ENCODE peak calls at places on chromosomes 2 and 18, in seven cellular contexts. G is SJSA1, K is heart left ventricle, P is HAP-1, R is A673, X is aorta, V is fibroblast of mammary gland. C is an unnamed sample.

GRCh38 chr2:26179446-26179907 is 6.6 kb downstream of the GAREM2 start:
- DNase-seq in G (no peak), R (no peak), K (no peak), P (no peak), V (no peak), X (no peak), C (no peak)

GRCh38 chr2:127125821-127126220 is 18.9 kb upstream of the BIN1 start:
- DNase-seq in P (no peak), G (no peak), X (no peak), R (no peak), V (no peak), K (no peak), C (no peak)

GRCh38 chr2:156165742-156166141 is 166.8 kb downstream of the NR4A2 start:
- DNase-seq in P (no peak), K (no peak), V (no peak), G (no peak), X (no peak), R (no peak), C (no peak)

GRCh38 chr18:58207520-58208152 is 163.6 kb downstream of the NEDD4L start:
- DNase-seq in K (no peak), R (no peak), G (no peak), P (no peak), X (no peak), V (no peak), C (no peak)

GRCh38 chr2:158966321-158966720 is 2.1 kb upstream of the TANC1 start:
- DNase-seq in G (peak; percentile 20), R (no peak), K (no peak), X (no peak), P (no peak), V (no peak), C (no peak)

GRCh38 chr2:136557203-136557602 is 208.1 kb upstream of the THSD7B start:
- DNase-seq in P (no peak), X (no peak), V (no peak), G (no peak), K (no peak), R (no peak), C (no peak)

GRCh38 chr2:224410946-224411561 is 9.1 kb upstream of the FAM124B start:
- DNase-seq in G (no peak), K (no peak), X (no peak), V (peak; percentile 62), P (no peak), R (no peak), C (no peak)

GRCh38 chr2:96710985-96711384 is 28.9 kb downstream of the LMAN2L start:
- DNase-seq in G (no peak), P (no peak), R (no peak), X (no peak), V (no peak), K (no peak), C (no peak)

GRCh38 chr18:78105611-78106010 is 856.0 kb downstream of the GALR1 start:
- DNase-seq in R (no peak), G (no peak), X (no peak), K (no peak), V (no peak), P (no peak), C (no peak)

GRCh38 chr18:28735731-28736130 is 558.8 kb upstream of the CDH2 start:
- DNase-seq in V (peak; percentile 84), G (no peak), X (no peak), P (no peak), R (peak; percentile 97), K (no peak), C (no peak)

GRCh38 chr2:172970660-172971059 is 105.0 kb upstream of the MAP3K20 start:
- DNase-seq in X (no peak), P (no peak), G (no peak), K (no peak), V (no peak), R (no peak), C (no peak)

GRCh38 chr2:62042944-62043343 is 137.5 kb downstream of the COMMD1 start:
- DNase-seq in R (no peak), X (no peak), P (no peak), K (no peak), G (no peak), V (peak; percentile 24), C (no peak)

GRCh38 chr18:27685807-27686412 is 491.0 kb downstream of the CDH2 start:
- DNase-seq in P (peak; percentile 73), K (no peak), R (peak; percentile 57), V (peak; percentile 45), G (peak; percentile 51), X (no peak), C (peak; percentile 49)

GRCh38 chr2:162424816-162425215 is 80.9 kb downstream of the GCA start:
- DNase-seq in G (no peak), P (no peak), X (no peak), V (no peak), K (no peak), R (no peak), C (no peak)

GRCh38 chr18:35592298-35592697 is 10.8 kb downstream of the GALNT1 start:
- DNase-seq in K (no peak), R (no peak), V (no peak), X (no peak), P (no peak), G (no peak), C (no peak)

GRCh38 chr18:63070750-63071502 is 248.6 kb downstream of the BCL2 start:
- DNase-seq in G (no peak), P (no peak), V (no peak), X (no peak), R (no peak), K (no peak), C (no peak)

GRCh38 chr2:241762933-241763369 is 13.7 kb upstream of the GAL3ST2 start:
- DNase-seq in R (no peak), P (peak; percentile 8), G (no peak), K (no peak), X (no peak), V (no peak), C (peak; percentile 42)

GRCh38 chr18:61998957-61999356 is 106.2 kb upstream of the RNF152 start:
- DNase-seq in G (peak; percentile 87), P (no peak), R (peak; percentile 87), X (no peak), V (peak; percentile 87), K (no peak), C (no peak)

GRCh38 chr2:144890828-144891227 is 370.9 kb upstream of the ZEB2 start:
- DNase-seq in V (peak; percentile 54), P (no peak), G (no peak), X (no peak), K (no peak), R (peak; percentile 91), C (no peak)

GRCh38 chr18:48293954-48294893 is 115.0 kb downstream of the ZBTB7C start:
- DNase-seq in X (no peak), V (no peak), G (no peak), K (no peak), P (no peak), R (no peak), C (peak; percentile 42)

GRCh38 chr2:45260946-45261345 is 251.7 kb upstream of the SIX2 start:
- DNase-seq in K (no peak), R (no peak), P (no peak), G (no peak), V (no peak), X (no peak), C (no peak)
- H3K4me3 ChIP-seq in K (no peak overlapping the region), R (no peak overlapping the region), P (no peak overlapping the region), G (no peak overlapping the region), V (no peak overlapping the region), X (no peak overlapping the region), C (no peak overlapping the region)

GRCh38 chr2:230007931-230008707 is 60.6 kb downstream of the SLC16A14 start:
- DNase-seq in G (peak; percentile 61), R (peak; percentile 78), K (peak; percentile 84), X (peak; percentile 81), V (peak; percentile 76), P (peak; percentile 86), C (peak; percentile 90)
- H3K4me3 ChIP-seq in G (no peak overlapping the region), R (no peak overlapping the region), K (peak overlapping the region; percentile 20), X (no peak overlapping the region), V (no peak overlapping the region), P (no peak overlapping the region), C (no peak overlapping the region)

GRCh38 chr2:10588911-10589310 is 100.9 kb downstream of the NOL10 start:
- DNase-seq in K (no peak), G (no peak), V (no peak), P (no peak), R (no peak), X (no peak), C (no peak)
- H3K4me3 ChIP-seq in K (no peak overlapping the region), G (no peak overlapping the region), V (no peak overlapping the region), P (no peak overlapping the region), R (no peak overlapping the region), X (no peak overlapping the region), C (no peak overlapping the region)

GRCh38 chr18:75638223-75638596 is 210.7 kb upstream of the SMIM21 start:
- DNase-seq in P (no peak), X (no peak), V (peak; percentile 66), R (no peak), G (peak; percentile 75), K (no peak), C (no peak)
- H3K4me3 ChIP-seq in P (no peak overlapping the region), X (no peak overlapping the region), V (no peak overlapping the region), R (no peak overlapping the region), G (peak overlapping the region; percentile 22), K (peak overlapping the region; percentile 46), C (no peak overlapping the region)

GRCh38 chr2:226794077-226794670 is 5.4 kb downstream of the IRS1 start:
- DNase-seq in G (peak; percentile 65), V (peak; percentile 51), R (peak; percentile 44), K (no peak), X (no peak), P (no peak), C (no peak)
- H3K4me3 ChIP-seq in G (peak overlapping the region; percentile 33), V (peak overlapping the region; percentile 76), R (peak overlapping the region; percentile 91), K (peak overlapping the region; percentile 97), X (peak overlapping the region; percentile 52), P (no peak overlapping the region), C (peak overlapping the region; percentile 42)

GRCh38 chr2:143725425-143725824 is 596.2 kb downstream of the ARHGAP15 start:
- DNase-seq in K (no peak), G (no peak), P (no peak), V (no peak), R (no peak), X (no peak), C (no peak)
- H3K4me3 ChIP-seq in K (no peak overlapping the region), G (no peak overlapping the region), P (no peak overlapping the region), V (no peak overlapping the region), R (no peak overlapping the region), X (no peak overlapping the region), C (no peak overlapping the region)

DNA sequence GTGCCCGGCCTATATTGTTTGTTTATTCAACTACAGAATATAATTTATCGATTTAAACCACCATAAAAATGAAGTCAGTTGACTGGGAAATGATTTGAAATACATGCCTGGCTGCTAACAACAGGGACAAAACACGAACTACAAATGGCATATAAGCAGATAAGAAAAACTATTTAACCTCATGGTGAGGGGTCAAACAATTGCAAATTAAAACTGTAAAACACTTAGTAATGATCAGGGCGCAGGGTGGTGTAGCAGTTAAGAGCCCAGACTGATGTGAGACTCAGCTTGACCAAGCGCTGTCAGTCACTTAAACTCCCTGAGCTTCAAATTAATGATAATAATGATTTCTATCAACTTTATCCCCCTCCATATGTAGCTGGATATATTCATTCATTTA is 6.7 kb downstream of the MTHFD2 start:
- DNase-seq in V (no peak), K (no peak), P (no peak), R (no peak), X (no peak), G (no peak), C (no peak)
- H3K4me3 ChIP-seq in V (no peak overlapping the region), K (no peak overlapping the region), P (no peak overlapping the region), R (no peak overlapping the region), X (no peak overlapping the region), G (no peak overlapping the region), C (no peak overlapping the region)

GRCh38 chr2:74496997-74497776 is 2.2 kb downstream of the LBX2 start:
- DNase-seq in P (no peak), X (peak; percentile 34), K (no peak), V (no peak), G (no peak), R (no peak), C (no peak)
- H3K4me3 ChIP-seq in P (no peak overlapping the region), X (no peak overlapping the region), K (peak overlapping the region; percentile 51), V (no peak overlapping the region), G (no peak overlapping the region), R (no peak overlapping the region), C (no peak overlapping the region)

C was measured in right cardiac atrium.